ENCODE peak calls at places on chromosome 12, in nine cellular contexts. One of them, this sample, is unnamed. For H3K4me1, the result is how much of the 10 kb centered on the place peaks cover.

GRCh38 chr12:131795688-131796410 is 32.3 kb upstream of the MMP17 start:
- DNase-seq in tibial artery: no peak
- DNase-seq in esophagus muscularis mucosa: no peak
- DNase-seq in upper lobe of right lung: peak
- DNase-seq in neural progenitor cell: no peak
- DNase-seq in CD8-positive, alpha-beta memory T cell: no peak
- DNase-seq in OCI-LY7: no peak
- DNase-seq in pancreas: no peak
- DNase-seq in PC-3: no peak
- DNase-seq in this sample: no peak

GRCh38 chr12:115570271-115570777 is 707.2 kb downstream of the MED13L start:
- DNase-seq in esophagus muscularis mucosa: no peak
- DNase-seq in PC-3: peak
- DNase-seq in CD8-positive, alpha-beta memory T cell: no peak
- DNase-seq in pancreas: no peak
- DNase-seq in OCI-LY7: no peak
- DNase-seq in upper lobe of right lung: no peak
- DNase-seq in tibial artery: no peak
- DNase-seq in neural progenitor cell: peak
- DNase-seq in this sample: no peak

GRCh38 chr12:131711551-131712205 is 788 bp downstream of the SFSWAP start:
- DNase-seq in tibial artery: no peak
- DNase-seq in PC-3: no peak
- DNase-seq in pancreas: no peak
- DNase-seq in CD8-positive, alpha-beta memory T cell: no peak
- DNase-seq in neural progenitor cell: peak
- DNase-seq in OCI-LY7: no peak
- DNase-seq in esophagus muscularis mucosa: no peak
- DNase-seq in upper lobe of right lung: no peak
- DNase-seq in this sample: no peak

GRCh38 chr12:123113038-123113437 is 37.9 kb downstream of the PITPNM2 start:
- DNase-seq in CD8-positive, alpha-beta memory T cell: no peak
- DNase-seq in tibial artery: no peak
- DNase-seq in pancreas: no peak
- DNase-seq in OCI-LY7: no peak
- DNase-seq in upper lobe of right lung: no peak
- DNase-seq in esophagus muscularis mucosa: no peak
- DNase-seq in neural progenitor cell: no peak
- DNase-seq in PC-3: no peak
- DNase-seq in this sample: no peak

GRCh38 chr12:82810568-82810967 is 123.9 kb downstream of the TMTC2 start:
- DNase-seq in tibial artery: no peak
- DNase-seq in CD8-positive, alpha-beta memory T cell: no peak
- DNase-seq in OCI-LY7: no peak
- DNase-seq in upper lobe of right lung: no peak
- DNase-seq in neural progenitor cell: no peak
- DNase-seq in PC-3: no peak
- DNase-seq in esophagus muscularis mucosa: no peak
- DNase-seq in pancreas: no peak
- DNase-seq in this sample: no peak

GRCh38 chr12:93453633-93454032 is 11.9 kb upstream of the UBE2N start:
- DNase-seq in CD8-positive, alpha-beta memory T cell: no peak
- DNase-seq in esophagus muscularis mucosa: no peak
- DNase-seq in tibial artery: no peak
- DNase-seq in pancreas: no peak
- DNase-seq in upper lobe of right lung: no peak
- DNase-seq in OCI-LY7: no peak
- DNase-seq in neural progenitor cell: peak
- DNase-seq in PC-3: no peak
- DNase-seq in this sample: no peak

GRCh38 chr12:84172823-84173424 is 739.7 kb downstream of the SLC6A15 start:
- DNase-seq in neural progenitor cell: no peak
- DNase-seq in PC-3: no peak
- DNase-seq in pancreas: no peak
- DNase-seq in esophagus muscularis mucosa: no peak
- DNase-seq in CD8-positive, alpha-beta memory T cell: no peak
- DNase-seq in OCI-LY7: no peak
- DNase-seq in upper lobe of right lung: no peak
- DNase-seq in tibial artery: peak
- DNase-seq in this sample: no peak

GRCh38 chr12:12975322-12976077 is 23.5 kb upstream of the GPRC5D start:
- DNase-seq in pancreas: no peak
- DNase-seq in OCI-LY7: peak
- DNase-seq in PC-3: peak
- DNase-seq in tibial artery: peak
- DNase-seq in neural progenitor cell: peak
- DNase-seq in CD8-positive, alpha-beta memory T cell: no peak
- DNase-seq in esophagus muscularis mucosa: no peak
- DNase-seq in upper lobe of right lung: no peak
- DNase-seq in this sample: no peak

GRCh38 chr12:52946334-52946733 is 2.6 kb upstream of the KRT18 start:
- DNase-seq in PC-3: no peak
- DNase-seq in esophagus muscularis mucosa: no peak
- DNase-seq in upper lobe of right lung: no peak
- DNase-seq in pancreas: no peak
- DNase-seq in OCI-LY7: no peak
- DNase-seq in CD8-positive, alpha-beta memory T cell: no peak
- DNase-seq in neural progenitor cell: no peak
- DNase-seq in tibial artery: no peak
- DNase-seq in this sample: no peak

GRCh38 chr12:52944683-52945388 is 4.1 kb upstream of the KRT18 start:
- DNase-seq in pancreas: no peak
- DNase-seq in PC-3: no peak
- DNase-seq in esophagus muscularis mucosa: no peak
- DNase-seq in tibial artery: no peak
- DNase-seq in neural progenitor cell: no peak
- DNase-seq in OCI-LY7: no peak
- DNase-seq in upper lobe of right lung: no peak
- DNase-seq in CD8-positive, alpha-beta memory T cell: no peak
- DNase-seq in this sample: no peak

GRCh38 chr12:52942914-52943207 is 6.1 kb upstream of the KRT18 start:
- DNase-seq in CD8-positive, alpha-beta memory T cell: no peak
- DNase-seq in tibial artery: no peak
- DNase-seq in neural progenitor cell: peak
- DNase-seq in OCI-LY7: no peak
- DNase-seq in upper lobe of right lung: no peak
- DNase-seq in esophagus muscularis mucosa: no peak
- DNase-seq in pancreas: no peak
- DNase-seq in PC-3: no peak
- DNase-seq in this sample: no peak

GRCh38 chr12:52945389-52946232 is 3.3 kb upstream of the KRT18 start:
- DNase-seq in PC-3: peak
- DNase-seq in CD8-positive, alpha-beta memory T cell: no peak
- DNase-seq in OCI-LY7: no peak
- DNase-seq in neural progenitor cell: peak
- DNase-seq in pancreas: no peak
- DNase-seq in tibial artery: no peak
- DNase-seq in esophagus muscularis mucosa: no peak
- DNase-seq in upper lobe of right lung: peak
- DNase-seq in this sample: peak

DNA sequence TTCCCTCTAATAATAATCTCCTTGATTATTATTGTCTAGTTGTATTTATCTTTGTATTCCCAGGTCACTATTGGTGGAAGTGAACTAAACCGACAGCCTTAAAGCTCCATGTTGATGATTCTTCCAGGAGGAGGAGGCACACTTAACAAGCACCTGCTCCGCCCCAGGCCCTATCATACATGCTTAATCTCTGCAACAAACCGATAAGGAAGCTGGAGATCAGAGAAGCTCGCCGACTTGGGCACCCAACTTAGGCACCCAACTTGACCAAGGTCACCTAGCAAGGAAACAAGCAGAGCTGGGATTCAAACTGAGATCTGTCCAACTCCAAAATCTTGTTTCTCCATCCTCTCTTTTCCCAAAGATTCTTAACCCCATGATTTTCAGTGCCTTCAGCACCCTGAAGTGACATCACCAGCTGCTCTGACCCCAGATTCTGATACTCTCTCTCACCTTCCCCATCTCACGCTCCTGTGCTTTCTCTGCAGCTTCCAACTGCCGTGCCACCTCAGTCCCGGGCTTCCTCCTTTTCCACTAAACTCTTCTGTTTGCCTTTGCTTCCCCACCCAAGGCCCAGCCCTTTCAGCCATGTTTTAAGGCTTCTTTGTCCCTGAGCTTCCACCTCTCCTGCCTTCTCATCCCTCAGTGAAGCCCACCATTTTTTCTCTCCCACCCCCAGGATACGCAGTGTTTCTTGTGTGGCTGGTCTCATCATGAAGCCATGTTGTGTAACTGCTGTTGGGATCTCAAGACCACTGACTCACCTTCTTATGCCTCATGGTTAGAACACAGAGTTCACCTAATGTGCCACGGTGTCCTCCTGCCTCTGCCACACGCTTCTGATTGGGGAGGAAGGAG is 6.6 kb upstream of the KRT18 start:
- DNase-seq in CD8-positive, alpha-beta memory T cell: no peak
- DNase-seq in pancreas: no peak
- DNase-seq in OCI-LY7: no peak
- DNase-seq in PC-3: no peak
- DNase-seq in upper lobe of right lung: no peak
- DNase-seq in tibial artery: no peak
- DNase-seq in neural progenitor cell: no peak
- DNase-seq in esophagus muscularis mucosa: no peak
- DNase-seq in this sample: no peak
- H3K4me1 ChIP-seq in CD8-positive, alpha-beta memory T cell: under half
- H3K4me1 ChIP-seq in pancreas: under half
- H3K4me1 ChIP-seq in OCI-LY7: under half
- H3K4me1 ChIP-seq in PC-3: under half
- H3K4me1 ChIP-seq in upper lobe of right lung: under half
- H3K4me1 ChIP-seq in tibial artery: under half
- H3K4me1 ChIP-seq in neural progenitor cell: under half
- H3K4me1 ChIP-seq in esophagus muscularis mucosa: under half
- H3K4me1 ChIP-seq in this sample: under half

DNA sequence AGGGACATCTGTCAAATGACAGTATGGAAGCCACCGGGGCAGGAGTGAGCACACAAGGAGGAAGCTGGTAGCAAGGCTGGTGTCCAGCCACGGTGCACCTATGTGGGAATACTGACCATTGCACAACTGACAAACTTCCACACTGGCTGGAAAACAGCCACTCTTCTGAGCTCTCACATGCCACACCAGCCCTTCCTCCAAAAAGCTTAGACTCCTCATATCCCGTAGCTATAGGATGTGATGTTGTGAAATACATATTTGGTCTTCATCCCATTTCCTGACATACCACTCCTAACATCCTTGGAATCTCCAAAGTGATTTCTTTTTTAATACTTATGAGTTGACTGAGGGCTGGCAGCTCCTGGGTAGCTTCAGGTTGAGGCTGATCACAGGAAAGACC is 103.6 kb downstream of the NTF3 start:
- DNase-seq in OCI-LY7: no peak
- DNase-seq in CD8-positive, alpha-beta memory T cell: no peak
- DNase-seq in tibial artery: no peak
- DNase-seq in pancreas: no peak
- DNase-seq in neural progenitor cell: no peak
- DNase-seq in esophagus muscularis mucosa: peak
- DNase-seq in PC-3: no peak
- DNase-seq in upper lobe of right lung: no peak
- DNase-seq in this sample: no peak
- H3K4me1 ChIP-seq in OCI-LY7: under half
- H3K4me1 ChIP-seq in CD8-positive, alpha-beta memory T cell: under half
- H3K4me1 ChIP-seq in tibial artery: under half
- H3K4me1 ChIP-seq in pancreas: under half
- H3K4me1 ChIP-seq in neural progenitor cell: under half
- H3K4me1 ChIP-seq in esophagus muscularis mucosa: under half
- H3K4me1 ChIP-seq in PC-3: under half
- H3K4me1 ChIP-seq in upper lobe of right lung: under half
- H3K4me1 ChIP-seq in this sample: under half

DNA sequence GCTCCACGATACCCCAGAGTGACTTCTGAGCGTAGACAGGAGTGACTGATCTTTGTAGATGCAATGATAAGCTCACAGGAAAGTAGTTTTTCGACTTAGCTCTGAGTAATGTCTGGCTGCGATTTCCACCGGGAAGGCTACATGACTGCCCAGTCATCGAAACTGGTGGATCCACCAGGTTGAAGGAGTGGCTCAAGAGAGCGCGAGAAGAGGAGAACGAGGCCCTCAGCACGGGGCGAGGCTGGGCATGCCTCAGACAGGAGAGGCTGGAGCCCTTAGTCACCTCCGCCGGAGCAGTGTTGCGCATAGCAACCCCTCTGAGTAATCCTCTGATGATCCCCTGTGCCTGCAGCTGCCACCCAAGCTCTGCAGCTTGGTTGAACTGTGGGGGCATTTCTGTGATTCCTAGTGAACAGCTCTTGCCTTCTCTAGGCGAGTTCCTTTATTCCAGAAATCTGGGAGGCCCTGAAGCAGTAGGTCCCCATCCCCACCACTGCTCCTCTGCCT is 25.6 kb downstream of the ELK3 start:
- DNase-seq in pancreas: no peak
- DNase-seq in PC-3: peak
- DNase-seq in esophagus muscularis mucosa: no peak
- DNase-seq in upper lobe of right lung: peak
- DNase-seq in OCI-LY7: no peak
- DNase-seq in CD8-positive, alpha-beta memory T cell: no peak
- DNase-seq in neural progenitor cell: peak
- DNase-seq in tibial artery: no peak
- DNase-seq in this sample: no peak
- H3K4me1 ChIP-seq in pancreas: under half
- H3K4me1 ChIP-seq in PC-3: under half
- H3K4me1 ChIP-seq in esophagus muscularis mucosa: half or more
- H3K4me1 ChIP-seq in upper lobe of right lung: under half
- H3K4me1 ChIP-seq in OCI-LY7: under half
- H3K4me1 ChIP-seq in CD8-positive, alpha-beta memory T cell: under half
- H3K4me1 ChIP-seq in neural progenitor cell: under half
- H3K4me1 ChIP-seq in tibial artery: under half
- H3K4me1 ChIP-seq in this sample: under half

GRCh38 chr12:120247183-120247582 is 18.3 kb downstream of the PXN start:
- DNase-seq in CD8-positive, alpha-beta memory T cell: no peak
- DNase-seq in esophagus muscularis mucosa: no peak
- DNase-seq in OCI-LY7: no peak
- DNase-seq in upper lobe of right lung: no peak
- DNase-seq in pancreas: no peak
- DNase-seq in tibial artery: no peak
- DNase-seq in neural progenitor cell: no peak
- DNase-seq in PC-3: no peak
- DNase-seq in this sample: no peak

GRCh38 chr12:120247621-120248030 is 17.9 kb downstream of the PXN start:
- DNase-seq in OCI-LY7: no peak
- DNase-seq in PC-3: peak
- DNase-seq in CD8-positive, alpha-beta memory T cell: no peak
- DNase-seq in upper lobe of right lung: no peak
- DNase-seq in pancreas: no peak
- DNase-seq in neural progenitor cell: no peak
- DNase-seq in tibial artery: no peak
- DNase-seq in esophagus muscularis mucosa: no peak
- DNase-seq in this sample: no peak

GRCh38 chr12:120249875-120250795 is 15.4 kb downstream of the PXN start:
- DNase-seq in PC-3: no peak
- DNase-seq in CD8-positive, alpha-beta memory T cell: peak
- DNase-seq in pancreas: no peak
- DNase-seq in tibial artery: peak
- DNase-seq in upper lobe of right lung: no peak
- DNase-seq in esophagus muscularis mucosa: no peak
- DNase-seq in OCI-LY7: no peak
- DNase-seq in neural progenitor cell: no peak
- DNase-seq in this sample: peak

GRCh38 chr12:120252071-120252906 is 13.2 kb downstream of the PXN start:
- DNase-seq in neural progenitor cell: no peak
- DNase-seq in CD8-positive, alpha-beta memory T cell: peak
- DNase-seq in pancreas: no peak
- DNase-seq in PC-3: no peak
- DNase-seq in OCI-LY7: no peak
- DNase-seq in upper lobe of right lung: no peak
- DNase-seq in esophagus muscularis mucosa: no peak
- DNase-seq in tibial artery: no peak
- DNase-seq in this sample: no peak

GRCh38 chr12:120249266-120249874 is 16.2 kb downstream of the PXN start:
- DNase-seq in OCI-LY7: no peak
- DNase-seq in PC-3: no peak
- DNase-seq in upper lobe of right lung: no peak
- DNase-seq in esophagus muscularis mucosa: no peak
- DNase-seq in tibial artery: no peak
- DNase-seq in pancreas: no peak
- DNase-seq in CD8-positive, alpha-beta memory T cell: no peak
- DNase-seq in neural progenitor cell: no peak
- DNase-seq in this sample: no peak
- H3K4me1 ChIP-seq in OCI-LY7: under half
- H3K4me1 ChIP-seq in PC-3: under half
- H3K4me1 ChIP-seq in upper lobe of right lung: half or more
- H3K4me1 ChIP-seq in esophagus muscularis mucosa: half or more
- H3K4me1 ChIP-seq in tibial artery: half or more
- H3K4me1 ChIP-seq in pancreas: under half
- H3K4me1 ChIP-seq in CD8-positive, alpha-beta memory T cell: half or more
- H3K4me1 ChIP-seq in neural progenitor cell: under half
- H3K4me1 ChIP-seq in this sample: under half